ENCODE peak calls at places on chromosomes 16 and 17, in ten cellular contexts. H is neural progenitor cell, C is AG04449, B is dorsolateral prefrontal cortex, T is cardiac fibroblast, X is heart right ventricle, G is brain microvascular endothelial cell, Q is cardiac muscle cell, R is left ventricle myocardium inferior, S is NB4. K is an unnamed sample.

GRCh38 chr17:35708951-35709350 is 22.5 kb upstream of the RASL10B start:
- DNase-seq in H (no peak), C (no peak), B (no peak), T (no peak), X (no peak), G (no peak), Q (no peak), R (no peak), S (no peak), K (no peak)

GRCh38 chr17:4189280-4189679 is 46.3 kb downstream of the CYB5D2 start:
- DNase-seq in H (no peak), C (no peak), B (no peak), T (no peak), X (no peak), G (no peak), Q (no peak), R (no peak), S (no peak), K (no peak)

GRCh38 chr17:61393550-61393903 is 6.1 kb upstream of the TBX2 start:
- DNase-seq in H (no peak), C (no peak), B (no peak), T (no peak), X (no peak), G (no peak), Q (no peak), R (no peak), S (no peak), K (no peak)

GRCh38 chr17:1112875-1113274 is 66.9 kb downstream of the ABR start:
- DNase-seq in H (no peak), C (no peak), B (no peak), T (no peak), X (no peak), G (no peak), Q (no peak), R (no peak), S (no peak), K (no peak)

GRCh38 chr17:55434721-55435120 is 13.1 kb upstream of the MMD start:
- DNase-seq in H (no peak), C (no peak), B (no peak), T (no peak), X (no peak), G (peak; percentile 17), Q (no peak), R (no peak), S (no peak), K (no peak)

GRCh38 chr16:683396-684066 is 603 bp downstream of the JMJD8 start:
- DNase-seq in H (peak; percentile 33), C (no peak), B (no peak), T (no peak), X (no peak), G (no peak), Q (no peak), R (no peak), S (peak; percentile 38), K (no peak)

GRCh38 chr17:8087942-8088230 is 370 bp upstream of the ALOX12B start:
- DNase-seq in H (no peak), C (no peak), B (no peak), T (no peak), X (no peak), G (no peak), Q (no peak), R (no peak), S (no peak), K (no peak)

GRCh38 chr17:46738544-46738943 is 79.9 kb downstream of the WNT3 start:
- DNase-seq in H (no peak), C (no peak), B (no peak), T (no peak), X (no peak), G (no peak), Q (no peak), R (no peak), S (no peak), K (no peak)

GRCh38 chr16:20799599-20799998 is 6.7 kb downstream of the ERI2 start:
- DNase-seq in H (peak; percentile 32), C (no peak), B (no peak), T (peak; percentile 67), X (no peak), G (no peak), Q (peak; percentile 56), R (no peak), S (peak; percentile 23), K (peak; percentile 65)

GRCh38 chr17:52071712-52072111 is 86.8 kb downstream of the CA10 start:
- DNase-seq in H (no peak), C (no peak), B (no peak), T (no peak), X (no peak), G (no peak), Q (no peak), R (no peak), S (no peak), K (no peak)

GRCh38 chr17:48633266-48633816 is 7.2 kb upstream of the HOXB9 start:
- DNase-seq in H (no peak), C (no peak), B (no peak), T (no peak), X (no peak), G (no peak), Q (no peak), R (no peak), S (no peak), K (no peak)

GRCh38 chr17:29980261-29980660 is 38.8 kb downstream of the EFCAB5 start:
- DNase-seq in H (no peak), C (no peak), B (no peak), T (no peak), X (no peak), G (no peak), Q (no peak), R (no peak), S (no peak), K (no peak)

GRCh38 chr16:27374231-27374793 is 27.7 kb upstream of the IL21R start:
- DNase-seq in H (no peak), C (no peak), B (no peak), T (no peak), X (no peak), G (no peak), Q (no peak), R (no peak), S (peak; percentile 53), K (no peak)

GRCh38 chr16:83031524-83031923 is 404.8 kb downstream of the CDH13 start:
- DNase-seq in H (no peak), C (no peak), B (no peak), T (no peak), X (no peak), G (peak; percentile 58), Q (no peak), R (no peak), S (no peak), K (peak; percentile 6)

GRCh38 chr17:81545160-81545949 is 6.8 kb downstream of the FAAP100 start:
- DNase-seq in H (no peak), C (no peak), B (no peak), T (no peak), X (peak; percentile 2), G (no peak), Q (no peak), R (no peak), S (no peak), K (no peak)

DNA sequence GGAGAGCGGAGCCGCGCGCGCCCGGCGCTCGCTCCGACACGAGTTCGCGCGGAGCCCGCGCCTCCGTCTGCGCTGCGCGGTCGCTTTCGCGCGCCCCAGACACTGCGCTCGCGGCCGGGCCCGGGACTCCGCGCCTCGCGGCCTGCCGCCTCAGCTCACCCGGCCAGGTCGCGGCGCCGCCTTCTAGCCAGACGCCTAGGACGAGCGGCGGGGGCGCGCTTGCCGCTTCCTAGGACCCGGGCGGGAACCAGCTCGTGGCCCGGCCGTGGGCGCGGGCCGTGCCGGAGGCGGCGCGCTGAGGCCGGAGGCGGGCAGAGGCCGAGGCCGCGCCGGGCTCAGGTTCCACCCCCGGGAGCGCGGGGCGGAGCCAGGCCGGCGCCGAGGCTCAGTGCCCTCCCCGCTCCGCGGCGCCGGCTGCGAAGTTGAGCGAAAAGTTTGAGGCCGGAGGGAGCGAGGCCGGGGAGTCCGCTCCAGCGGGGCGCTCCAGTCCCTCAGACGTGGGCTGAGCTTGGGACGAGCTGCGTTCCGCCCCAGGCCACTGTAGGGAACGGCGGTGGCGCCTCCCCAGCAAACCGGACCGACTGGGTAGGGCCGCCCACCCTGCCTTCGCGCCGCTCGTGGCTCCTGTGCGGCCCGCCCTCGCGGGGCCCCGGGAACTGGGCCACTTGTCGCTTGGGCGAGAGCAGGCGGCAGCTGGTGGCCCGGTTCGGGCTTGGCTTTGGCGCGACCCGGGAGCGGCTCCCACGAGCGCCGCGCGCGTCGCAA is at the start of gene SPHK1:
- DNase-seq in H (peak; percentile 90), C (no peak), B (no peak), T (peak; percentile 90), X (peak; percentile 63), G (peak; percentile 58), Q (peak; percentile 87), R (peak; percentile 78), S (peak; percentile 84), K (peak; percentile 87)
- TF ChIP-seq CTCF in H (no peak), C (no peak), B (no peak), T (no peak), X (no peak), G (no peak), Q (no peak), R (no peak), S (no peak), K (no peak)

DNA sequence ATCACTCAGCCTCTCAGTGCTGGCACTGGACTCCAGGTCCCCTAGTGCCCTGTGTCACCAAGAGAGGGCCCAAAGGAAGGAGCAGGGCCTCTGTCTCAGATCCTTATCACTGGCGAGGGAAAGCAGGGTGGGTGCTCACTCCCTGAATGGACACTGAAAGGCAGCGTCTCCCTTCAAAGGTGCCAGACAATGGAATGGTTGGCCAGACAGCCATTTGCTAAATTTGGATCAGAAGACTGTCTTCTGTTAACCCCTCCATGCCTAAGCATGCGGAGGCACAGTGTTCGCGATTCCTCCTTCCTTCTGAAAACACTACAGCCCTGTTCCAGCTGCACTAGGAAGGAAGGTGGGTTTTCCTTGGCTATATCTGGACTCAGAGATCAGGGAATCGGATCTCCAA is 48.4 kb downstream of the SRCIN1 start:
- DNase-seq in H (no peak), C (no peak), B (no peak), T (no peak), X (no peak), G (no peak), Q (no peak), R (no peak), S (no peak), K (no peak)
- H3K4me3 ChIP-seq in H (no peak overlapping the region), C (no peak overlapping the region), B (no peak overlapping the region), T (no peak overlapping the region), X (peak overlapping the region; percentile 51), G (no peak overlapping the region), Q (no peak overlapping the region), R (peak overlapping the region; percentile 65), S (no peak overlapping the region), K (no peak overlapping the region)

GRCh38 chr16:2914233-2914632 is 2.5 kb downstream of the FLYWCH1 start:
- DNase-seq in H (no peak), C (no peak), B (no peak), T (no peak), X (no peak), G (no peak), Q (no peak), R (no peak), S (no peak), K (no peak)
- TF ChIP-seq CTCF in H (peak; percentile 18), C (no peak), B (no peak), T (no peak), X (no peak), G (peak; percentile 1), Q (no peak), R (no peak), S (no peak), K (no peak)

GRCh38 chr17:40014375-40014980 is 762 bp upstream of the CSF3 start:
- DNase-seq in H (no peak), C (no peak), B (no peak), T (peak; percentile 30), X (no peak), G (no peak), Q (no peak), R (no peak), S (no peak), K (peak; percentile 13)
- H3K4me3 ChIP-seq in H (no peak overlapping the region), C (no peak overlapping the region), B (no peak overlapping the region), T (no peak overlapping the region), X (no peak overlapping the region), G (no peak overlapping the region), Q (no peak overlapping the region), R (no peak overlapping the region), S (no peak overlapping the region), K (no peak overlapping the region)

GRCh38 chr17:43779145-43780125 is 658 bp upstream of the DUSP3 start:
- DNase-seq in H (peak; percentile 56), C (no peak), B (no peak), T (no peak), X (no peak), G (peak; percentile 38), Q (peak; percentile 72), R (no peak), S (peak; percentile 77), K (no peak)
- TF ChIP-seq CTCF in H (no peak), C (no peak), B (no peak), T (peak; percentile 15), X (no peak), G (peak; percentile 32), Q (no peak), R (peak; percentile 28), S (no peak), K (peak; percentile 43)